ENCODE peak calls at places on chromosomes 3 and 15, in seven cellular contexts. G is omental fat pad, U is suprapubic skin, I is fibroblast of the aortic adventitia, E is heart right ventricle, M is uterus, H is A673. C is an unnamed sample.

GRCh38 chr3:126424039-126424717 is 29.5 kb downstream of the CFAP100 start:
- DNase-seq in U (no peak), E (no peak), M (no peak), G (no peak), I (no peak), H (no peak), C (no peak)

GRCh38 chr15:74387988-74388955 is 20.8 kb upstream of the CYP11A1 start:
- DNase-seq in I (no peak), M (no peak), H (no peak), E (no peak), G (no peak), U (no peak), C (no peak)

GRCh38 chr3:194365978-194366490 is 3.5 kb downstream of the LRRC15 start:
- DNase-seq in M (no peak), E (no peak), G (no peak), H (no peak), U (no peak), I (no peak), C (no peak)

GRCh38 chr3:14793126-14793857 is 25.5 kb upstream of the FGD5 start:
- DNase-seq in E (peak; percentile 70), G (no peak), M (no peak), U (no peak), I (peak; percentile 25), H (no peak), C (no peak)

GRCh38 chr15:93029613-93030429 is 59.2 kb downstream of the RGMA start:
- DNase-seq in H (no peak), G (no peak), E (no peak), M (no peak), I (peak; percentile 51), U (peak; percentile 74), C (no peak)

GRCh38 chr3:128524374-128525299 is 31.6 kb upstream of the GATA2 start:
- DNase-seq in E (no peak), H (no peak), M (no peak), I (no peak), U (no peak), G (no peak), C (no peak)

GRCh38 chr3:101685870-101686307 is 629 bp downstream of the RPL24 start:
- DNase-seq in G (no peak), U (no peak), E (no peak), M (no peak), H (no peak), I (no peak), C (no peak)

GRCh38 chr3:52892625-52893311 is 4.6 kb downstream of the STIMATE start:
- DNase-seq in G (no peak), M (no peak), I (peak; percentile 46), H (no peak), U (no peak), E (no peak), C (peak; percentile 73)

GRCh38 chr15:26888761-26889160 is 21.9 kb downstream of the GABRA5 start:
- DNase-seq in G (no peak), E (no peak), M (no peak), I (no peak), U (no peak), H (no peak), C (no peak)

GRCh38 chr3:131960324-131960723 is 74.5 kb downstream of the CPNE4 start:
- DNase-seq in G (no peak), H (no peak), U (no peak), I (peak; percentile 40), E (no peak), M (no peak), C (no peak)

GRCh38 chr15:25346371-25346770 is 92.5 kb downstream of the UBE3A start:
- DNase-seq in I (no peak), H (no peak), M (no peak), E (no peak), G (no peak), U (no peak), C (no peak)

GRCh38 chr3:134754768-134755559 is 40.1 kb upstream of the EPHB1 start:
- DNase-seq in M (no peak), U (no peak), I (peak; percentile 61), G (no peak), H (peak; percentile 41), E (peak; percentile 13), C (peak; percentile 60)

GRCh38 chr15:90086868-90087268 is 15.4 kb downstream of the IDH2 start:
- DNase-seq in E (no peak), M (no peak), U (no peak), H (peak; percentile 75), I (peak; percentile 44), G (no peak), C (peak; percentile 71)

GRCh38 chr15:29926083-29926388 is 103.8 kb upstream of the TJP1 start:
- DNase-seq in I (no peak), M (no peak), H (no peak), U (no peak), G (no peak), E (no peak), C (no peak)

GRCh38 chr3:53809764-53810400 is 36.3 kb downstream of the CHDH start:
- DNase-seq in M (no peak), U (no peak), H (no peak), E (no peak), G (no peak), I (no peak), C (no peak)

GRCh38 chr3:175392653-175393052 is 533.5 kb downstream of the NAALADL2 start:
- DNase-seq in U (no peak), I (peak; percentile 26), G (no peak), M (no peak), H (no peak), E (no peak), C (no peak)

DNA sequence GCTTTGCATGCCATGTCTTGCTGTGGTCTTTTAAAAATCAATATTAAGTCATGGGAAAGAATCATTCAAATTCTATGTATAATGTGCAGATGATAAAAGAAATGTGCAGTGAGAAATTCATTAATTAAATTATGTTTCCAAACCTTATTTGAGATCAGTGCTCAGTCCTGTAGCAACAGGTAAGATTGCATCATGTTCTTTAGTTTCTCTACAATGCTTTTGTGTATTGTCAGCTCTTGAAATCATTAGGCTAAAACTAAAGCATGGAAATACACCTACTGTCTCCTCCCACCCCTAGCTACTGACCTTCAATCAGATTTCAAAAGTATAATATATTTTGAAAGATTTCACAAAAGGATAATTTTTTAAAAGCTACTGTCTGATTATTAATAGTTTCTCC is 612.7 kb downstream of the ROBO2 start:
- DNase-seq in H (no peak), E (no peak), G (no peak), I (no peak), U (no peak), M (no peak), C (no peak)
- TF ChIP-seq CTCF in H (no peak), E (no peak), G (no peak), I (no peak), U (no peak), M (no peak), C (no peak)

DNA sequence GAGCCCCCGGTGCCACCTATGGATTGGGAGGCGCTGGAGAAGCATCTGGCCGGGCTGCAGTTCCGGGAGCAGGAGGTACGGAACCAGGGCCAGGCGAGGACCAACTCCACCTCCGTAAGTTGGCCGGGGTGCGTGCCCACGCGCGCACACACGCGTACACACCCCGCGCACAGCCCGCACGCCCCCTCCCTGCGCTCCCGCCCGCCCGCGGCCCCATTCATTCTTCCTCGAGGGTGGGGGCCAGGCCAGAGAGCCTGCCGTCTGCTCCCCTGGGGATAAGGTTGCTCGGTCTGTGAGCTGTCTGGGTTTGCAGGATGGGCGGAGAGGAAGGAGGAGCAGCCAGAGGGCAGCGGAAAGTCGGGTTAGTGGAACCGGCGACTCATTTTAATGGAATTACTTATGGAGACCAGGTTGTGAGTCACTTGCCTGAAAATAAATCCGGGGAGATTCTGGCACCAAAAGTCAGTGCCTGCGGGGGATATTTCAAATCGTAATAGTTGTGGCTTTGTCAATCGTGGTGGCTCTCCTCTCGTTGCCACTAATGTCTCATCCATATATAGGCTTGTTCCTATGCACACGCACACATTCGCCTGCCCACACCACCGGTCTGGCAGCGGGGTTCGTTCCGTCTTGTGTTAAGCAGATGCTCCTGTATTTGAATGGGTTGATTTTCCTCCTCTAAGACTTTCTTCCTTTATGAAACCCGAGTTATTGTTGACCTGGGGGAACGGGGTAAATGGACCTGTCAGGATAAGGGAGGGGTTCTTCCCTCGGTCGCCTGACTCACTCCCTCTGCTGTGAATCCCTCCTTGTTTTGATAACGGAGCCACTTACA is 223.4 kb upstream of the IL12A start:
- DNase-seq in U (peak; percentile 81), G (peak; percentile 63), I (peak; percentile 98), H (peak; percentile 78), E (peak; percentile 91), M (peak; percentile 83), C (peak; percentile 39)
- TF ChIP-seq CTCF in U (no peak), G (no peak), I (no peak), H (no peak), E (no peak), M (no peak), C (no peak)

GRCh38 chr3:177622520-177622919 is 425.2 kb upstream of the TBL1XR1 start:
- DNase-seq in U (no peak), E (no peak), G (no peak), I (no peak), H (no peak), M (no peak), C (no peak)

GRCh38 chr3:177629276-177629675 is 432.0 kb upstream of the TBL1XR1 start:
- DNase-seq in E (no peak), I (no peak), M (no peak), H (no peak), G (no peak), U (no peak), C (no peak)

GRCh38 chr3:177622982-177623617 is 425.8 kb upstream of the TBL1XR1 start:
- DNase-seq in M (no peak), U (no peak), G (no peak), I (no peak), H (no peak), E (no peak), C (no peak)

GRCh38 chr3:177626014-177626413 is 428.7 kb upstream of the TBL1XR1 start:
- DNase-seq in U (no peak), H (no peak), I (peak; percentile 53), M (no peak), E (no peak), G (no peak), C (no peak)

GRCh38 chr3:177624523-177625495 is 427.5 kb upstream of the TBL1XR1 start:
- DNase-seq in U (no peak), I (no peak), E (no peak), H (no peak), M (no peak), G (no peak), C (no peak)
- TF ChIP-seq CTCF in U (no peak), I (no peak), E (no peak), H (no peak), M (no peak), G (no peak), C (no peak)

DNA sequence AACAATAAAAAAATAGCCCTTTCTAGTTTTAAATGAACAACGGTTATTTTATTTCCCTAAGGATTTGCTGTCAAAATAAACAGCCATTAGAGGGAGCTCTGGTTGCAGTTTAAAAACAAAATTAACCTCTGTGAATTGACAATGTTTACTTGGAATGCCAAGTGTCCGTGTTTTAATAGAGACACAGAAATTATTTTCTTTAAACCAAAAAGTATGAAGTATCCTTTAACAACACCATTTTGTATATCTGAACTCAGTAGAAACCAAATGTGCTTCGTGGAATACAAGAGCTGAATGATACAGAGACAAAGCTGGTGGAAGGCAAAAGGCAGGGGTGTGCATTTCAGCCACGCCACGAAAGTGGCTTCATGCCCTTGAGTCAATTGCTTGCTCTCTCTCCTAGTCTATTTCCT is 74.4 kb downstream of the MOBP start:
- DNase-seq in I (peak; percentile 52), M (no peak), G (no peak), H (peak; percentile 19), U (no peak), E (no peak), C (no peak)
- TF ChIP-seq CTCF in I (peak; percentile 51), M (peak; percentile 31), G (no peak), H (peak; percentile 51), U (peak; percentile 16), E (peak; percentile 40), C (no peak)

GRCh38 chr3:27943106-27943505 is 221.0 kb upstream of the EOMES start:
- DNase-seq in M (no peak), E (no peak), H (peak; percentile 33), U (no peak), I (peak; percentile 37), G (no peak), C (peak; percentile 5)
- TF ChIP-seq CTCF in M (no peak), E (peak; percentile 15), H (peak; percentile 42), U (no peak), I (peak; percentile 61), G (no peak), C (no peak)

C was measured in GM20000.